ENCODE peak calls at places on chromosomes 2 and 18, in six cellular contexts. R, D, W, C, A and S are unnamed samples.

GRCh38 chr2:238489896-238490295 is 63.2 kb downstream of the ASB1 start:
- DNase-seq in R (no peak), D (no peak), W (no peak), C (no peak), A (no peak), S (no peak)

GRCh38 chr18:3164381-3164780 is 55.4 kb downstream of the MYOM1 start:
- DNase-seq in R (no peak), D (no peak), W (no peak), C (no peak), A (no peak), S (no peak)

GRCh38 chr2:196225213-196225612 is 53.8 kb upstream of the STK17B start:
- DNase-seq in R (no peak), D (no peak), W (no peak), C (no peak), A (no peak), S (no peak)

GRCh38 chr2:134490535-134490934 is 228.3 kb downstream of the TMEM163 start:
- DNase-seq in R (no peak), D (no peak), W (no peak), C (no peak), A (no peak), S (no peak)

GRCh38 chr2:106193491-106193976 is 567 bp downstream of the UXS1 start:
- DNase-seq in R (peak), D (no peak), W (no peak), C (no peak), A (no peak), S (no peak)

GRCh38 chr2:172299741-172300140 is 127.6 kb upstream of the ITGA6 start:
- DNase-seq in R (no peak), D (no peak), W (no peak), C (no peak), A (no peak), S (no peak)

GRCh38 chr2:224284134-224284946 is 117.6 kb downstream of the FAM124B start:
- DNase-seq in R (peak), D (peak), W (no peak), C (no peak), A (peak), S (no peak)

GRCh38 chr2:192500550-192501200 is 305.9 kb upstream of the TMEFF2 start:
- DNase-seq in R (no peak), D (no peak), W (no peak), C (no peak), A (peak), S (no peak)

GRCh38 chr18:54775686-54776085 is 52.6 kb upstream of the RAB27B start:
- DNase-seq in R (no peak), D (no peak), W (no peak), C (no peak), A (no peak), S (no peak)

GRCh38 chr2:49174755-49175154 is 20.4 kb upstream of the FSHR start:
- DNase-seq in R (no peak), D (no peak), W (no peak), C (no peak), A (no peak), S (no peak)

GRCh38 chr2:22485456-22485855 is 899.5 kb upstream of the KLHL29 start:
- DNase-seq in R (no peak), D (no peak), W (no peak), C (no peak), A (no peak), S (no peak)

GRCh38 chr2:218485986-218486667 is 67.2 kb downstream of the VIL1 start:
- DNase-seq in R (no peak), D (no peak), W (no peak), C (no peak), A (no peak), S (no peak)

GRCh38 chr2:28269019-28269784 is 123.5 kb upstream of the FOSL2 start:
- DNase-seq in R (no peak), D (no peak), W (no peak), C (no peak), A (no peak), S (no peak)

GRCh38 chr2:53490659-53491058 is 276.9 kb upstream of the CHAC2 start:
- DNase-seq in R (no peak), D (no peak), W (peak), C (no peak), A (no peak), S (peak)

GRCh38 chr2:216151313-216152030 is 42.3 kb downstream of the XRCC5 start:
- DNase-seq in R (no peak), D (no peak), W (no peak), C (no peak), A (no peak), S (no peak)

GRCh38 chr2:180715044-180715443 is 265.4 kb upstream of the UBE2E3 start:
- DNase-seq in R (no peak), D (no peak), W (no peak), C (no peak), A (no peak), S (no peak)

GRCh38 chr2:120235681-120236080 is 12.5 kb upstream of the TMEM185B start:
- DNase-seq in R (no peak), D (no peak), W (no peak), C (no peak), A (no peak), S (no peak)

GRCh38 chr2:28153851-28154250 is 238.8 kb upstream of the FOSL2 start:
- DNase-seq in R (no peak), D (no peak), W (no peak), C (no peak), A (no peak), S (no peak)

GRCh38 chr2:28360742-28361293 is 31.8 kb upstream of the FOSL2 start:
- DNase-seq in R (no peak), D (no peak), W (no peak), C (no peak), A (no peak), S (no peak)

GRCh38 chr18:74652392-74652988 is 54.8 kb downstream of the ZNF407 start:
- DNase-seq in R (peak), D (no peak), W (no peak), C (no peak), A (peak), S (no peak)

GRCh38 chr18:42183746-42184145 is 228.7 kb downstream of the PIK3C3 start:
- DNase-seq in R (no peak), D (no peak), W (no peak), C (no peak), A (no peak), S (no peak)

GRCh38 chr2:112322919-112323318 is 47.5 kb downstream of the ZC3H6 start:
- DNase-seq in R (no peak), D (no peak), W (no peak), C (no peak), A (no peak), S (no peak)

GRCh38 chr2:74267068-74267467 is 68.7 kb downstream of the MTHFD2 start:
- DNase-seq in R (peak), D (peak), W (no peak), C (no peak), A (peak), S (no peak)

GRCh38 chr2:69307696-69308064 is 79.3 kb downstream of the GFPT1 start:
- DNase-seq in R (no peak), D (no peak), W (no peak), C (no peak), A (no peak), S (no peak)

GRCh38 chr18:74282359-74283254 is 9.2 kb downstream of the CYB5A start:
- DNase-seq in R (no peak), D (no peak), W (no peak), C (no peak), A (no peak), S (no peak)

GRCh38 chr2:203989536-203989935 is 53.0 kb downstream of the ICOS start:
- DNase-seq in R (no peak), D (no peak), W (no peak), C (no peak), A (no peak), S (no peak)

GRCh38 chr2:198441246-198441645 is 636.9 kb downstream of the PLCL1 start:
- DNase-seq in R (no peak), D (no peak), W (no peak), C (no peak), A (no peak), S (no peak)

GRCh38 chr2:170493698-170494097 is 221.4 kb upstream of the SP5 start:
- DNase-seq in R (no peak), D (no peak), W (no peak), C (no peak), A (no peak), S (no peak)

GRCh38 chr2:47246646-47247045 is 91.5 kb upstream of the STPG4 start:
- DNase-seq in R (no peak), D (no peak), W (no peak), C (no peak), A (no peak), S (no peak)